ENCODE peak calls at places on chromosomes 12 and 14, in four cellular contexts. One of them, this sample, is unnamed.

GRCh38 chr14:68621400-68622365 is 171.2 kb downstream of the ZFP36L1 start:
- DNase-seq in mucosa of gallbladder: no peak
- DNase-seq in left cardiac atrium: peak; percentile 68
- DNase-seq in stimulated activated CD4-positive, alpha-beta T cell treated with anti-CD3 and anti-CD28 coated beads, Interleukin-15, amount 100 ng/mL, for 48 hours: no peak
- DNase-seq in this sample: no peak

GRCh38 chr12:5746496-5746895 is 198.6 kb downstream of the ANO2 start:
- DNase-seq in mucosa of gallbladder: no peak
- DNase-seq in left cardiac atrium: no peak
- DNase-seq in stimulated activated CD4-positive, alpha-beta T cell treated with anti-CD3 and anti-CD28 coated beads, Interleukin-15, amount 100 ng/mL, for 48 hours: no peak
- DNase-seq in this sample: no peak

GRCh38 chr12:67388331-67389163 is 119.4 kb downstream of the CAND1 start:
- DNase-seq in mucosa of gallbladder: no peak
- DNase-seq in left cardiac atrium: no peak
- DNase-seq in stimulated activated CD4-positive, alpha-beta T cell treated with anti-CD3 and anti-CD28 coated beads, Interleukin-15, amount 100 ng/mL, for 48 hours: no peak
- DNase-seq in this sample: no peak

GRCh38 chr14:93200553-93200952 is 6.3 kb downstream of the GON7 start:
- DNase-seq in mucosa of gallbladder: no peak
- DNase-seq in left cardiac atrium: no peak
- DNase-seq in stimulated activated CD4-positive, alpha-beta T cell treated with anti-CD3 and anti-CD28 coated beads, Interleukin-15, amount 100 ng/mL, for 48 hours: no peak
- DNase-seq in this sample: no peak

GRCh38 chr12:91239497-91239896 is 56.9 kb upstream of the DCN start:
- DNase-seq in mucosa of gallbladder: no peak
- DNase-seq in left cardiac atrium: no peak
- DNase-seq in stimulated activated CD4-positive, alpha-beta T cell treated with anti-CD3 and anti-CD28 coated beads, Interleukin-15, amount 100 ng/mL, for 48 hours: no peak
- DNase-seq in this sample: no peak

GRCh38 chr14:46048127-46048526 is 603.5 kb downstream of the RPL10L start:
- DNase-seq in mucosa of gallbladder: peak; percentile 10
- DNase-seq in left cardiac atrium: no peak
- DNase-seq in stimulated activated CD4-positive, alpha-beta T cell treated with anti-CD3 and anti-CD28 coated beads, Interleukin-15, amount 100 ng/mL, for 48 hours: no peak
- DNase-seq in this sample: no peak

GRCh38 chr12:123983822-123984485 is 10.9 kb downstream of the ZNF664 start:
- DNase-seq in mucosa of gallbladder: peak; percentile 51
- DNase-seq in left cardiac atrium: no peak
- DNase-seq in stimulated activated CD4-positive, alpha-beta T cell treated with anti-CD3 and anti-CD28 coated beads, Interleukin-15, amount 100 ng/mL, for 48 hours: no peak
- DNase-seq in this sample: no peak

GRCh38 chr12:54958048-54958658 is 26.4 kb downstream of the TESPA1 start:
- DNase-seq in mucosa of gallbladder: peak; percentile 26
- DNase-seq in left cardiac atrium: no peak
- DNase-seq in stimulated activated CD4-positive, alpha-beta T cell treated with anti-CD3 and anti-CD28 coated beads, Interleukin-15, amount 100 ng/mL, for 48 hours: no peak
- DNase-seq in this sample: no peak

GRCh38 chr12:94263011-94263786 is 114.8 kb downstream of the PLXNC1 start:
- DNase-seq in mucosa of gallbladder: peak; percentile 15
- DNase-seq in left cardiac atrium: no peak
- DNase-seq in stimulated activated CD4-positive, alpha-beta T cell treated with anti-CD3 and anti-CD28 coated beads, Interleukin-15, amount 100 ng/mL, for 48 hours: peak; percentile 50
- DNase-seq in this sample: no peak

GRCh38 chr12:43758247-43758727 is 303 bp downstream of the PUS7L start:
- DNase-seq in mucosa of gallbladder: peak; percentile 18
- DNase-seq in left cardiac atrium: no peak
- DNase-seq in stimulated activated CD4-positive, alpha-beta T cell treated with anti-CD3 and anti-CD28 coated beads, Interleukin-15, amount 100 ng/mL, for 48 hours: no peak
- DNase-seq in this sample: peak; percentile 71

GRCh38 chr14:68181395-68182326 is 362.1 kb downstream of the RAD51B start:
- DNase-seq in mucosa of gallbladder: no peak
- DNase-seq in left cardiac atrium: no peak
- DNase-seq in stimulated activated CD4-positive, alpha-beta T cell treated with anti-CD3 and anti-CD28 coated beads, Interleukin-15, amount 100 ng/mL, for 48 hours: no peak
- DNase-seq in this sample: no peak

GRCh38 chr12:51437471-51437870 is 12.8 kb downstream of the SLC4A8 start:
- DNase-seq in mucosa of gallbladder: no peak
- DNase-seq in left cardiac atrium: no peak
- DNase-seq in stimulated activated CD4-positive, alpha-beta T cell treated with anti-CD3 and anti-CD28 coated beads, Interleukin-15, amount 100 ng/mL, for 48 hours: no peak
- DNase-seq in this sample: no peak

GRCh38 chr14:48391661-48392060 is 716.3 kb upstream of the MDGA2 start:
- DNase-seq in mucosa of gallbladder: no peak
- DNase-seq in left cardiac atrium: no peak
- DNase-seq in stimulated activated CD4-positive, alpha-beta T cell treated with anti-CD3 and anti-CD28 coated beads, Interleukin-15, amount 100 ng/mL, for 48 hours: no peak
- DNase-seq in this sample: no peak

GRCh38 chr14:36856095-36856878 is 194.6 kb downstream of the PAX9 start:
- DNase-seq in mucosa of gallbladder: no peak
- DNase-seq in left cardiac atrium: no peak
- DNase-seq in stimulated activated CD4-positive, alpha-beta T cell treated with anti-CD3 and anti-CD28 coated beads, Interleukin-15, amount 100 ng/mL, for 48 hours: no peak
- DNase-seq in this sample: no peak

GRCh38 chr14:24137529-24138395 is 1.8 kb downstream of the PSME1 start:
- DNase-seq in mucosa of gallbladder: no peak
- DNase-seq in left cardiac atrium: no peak
- DNase-seq in stimulated activated CD4-positive, alpha-beta T cell treated with anti-CD3 and anti-CD28 coated beads, Interleukin-15, amount 100 ng/mL, for 48 hours: no peak
- DNase-seq in this sample: no peak

GRCh38 chr12:117284160-117284559 is 77.3 kb downstream of the NOS1 start:
- DNase-seq in mucosa of gallbladder: no peak
- DNase-seq in left cardiac atrium: no peak
- DNase-seq in stimulated activated CD4-positive, alpha-beta T cell treated with anti-CD3 and anti-CD28 coated beads, Interleukin-15, amount 100 ng/mL, for 48 hours: no peak
- DNase-seq in this sample: no peak

GRCh38 chr14:73786632-73786941 is 65.0 kb upstream of the PTGR2 start:
- DNase-seq in mucosa of gallbladder: no peak
- DNase-seq in left cardiac atrium: peak; percentile 56
- DNase-seq in stimulated activated CD4-positive, alpha-beta T cell treated with anti-CD3 and anti-CD28 coated beads, Interleukin-15, amount 100 ng/mL, for 48 hours: no peak
- DNase-seq in this sample: peak; percentile 85